ENCODE peak calls at places on chromosomes 13 and 19, in ten cellular contexts. K, M, Y, L, U, E, Z, P, N and W are unnamed samples.

GRCh38 chr13:103187621-103188020 is 121.4 kb upstream of the SLC10A2 start:
- DNase-seq in K (no peak), M (no peak), Y (no peak), L (no peak), U (no peak), E (no peak), Z (no peak), P (no peak), N (no peak), W (no peak)

GRCh38 chr19:41531438-41532311 is 44.3 kb upstream of the CEACAM21 start:
- DNase-seq in K (peak), M (peak), Y (no peak), L (peak), U (no peak), E (peak), Z (no peak), P (peak), N (no peak), W (no peak)

GRCh38 chr19:12578641-12579040 is 27.4 kb upstream of the ZNF564 start:
- DNase-seq in K (no peak), M (no peak), Y (no peak), L (no peak), U (peak), E (no peak), Z (no peak), P (no peak), N (no peak), W (no peak)

GRCh38 chr19:14149509-14149994 is 13.2 kb upstream of the ASF1B start:
- DNase-seq in K (peak), M (peak), Y (no peak), L (peak), U (peak), E (no peak), Z (no peak), P (peak), N (peak), W (no peak)

GRCh38 chr19:33634361-33635091 is 12.8 kb downstream of the CHST8 start:
- DNase-seq in K (no peak), M (no peak), Y (no peak), L (no peak), U (no peak), E (no peak), Z (no peak), P (no peak), N (no peak), W (no peak)

GRCh38 chr13:37934339-37935191 is 65.0 kb upstream of the TRPC4 start:
- DNase-seq in K (no peak), M (no peak), Y (no peak), L (no peak), U (no peak), E (no peak), Z (no peak), P (no peak), N (no peak), W (no peak)

GRCh38 chr19:38263696-38264485 is 482 bp upstream of the SPINT2 start:
- DNase-seq in K (peak), M (peak), Y (no peak), L (peak), U (no peak), E (peak), Z (peak), P (no peak), N (peak), W (no peak)

GRCh38 chr13:76812971-76813691 is 73.1 kb downstream of the KCTD12 start:
- DNase-seq in K (peak), M (peak), Y (no peak), L (peak), U (no peak), E (no peak), Z (no peak), P (peak), N (no peak), W (no peak)

GRCh38 chr13:66074018-66074615 is 1156.0 kb downstream of the PCDH9 start:
- DNase-seq in K (no peak), M (no peak), Y (no peak), L (no peak), U (no peak), E (no peak), Z (no peak), P (no peak), N (no peak), W (no peak)

GRCh38 chr13:42152495-42152894 is 104.0 kb downstream of the DGKH start:
- DNase-seq in K (no peak), M (no peak), Y (no peak), L (no peak), U (no peak), E (no peak), Z (no peak), P (no peak), N (no peak), W (no peak)

GRCh38 chr19:497476-497860 is 1.2 kb downstream of the MADCAM1 start:
- DNase-seq in K (peak), M (no peak), Y (no peak), L (no peak), U (no peak), E (no peak), Z (no peak), P (no peak), N (peak), W (no peak)

GRCh38 chr13:90448466-90449037 is 898.9 kb upstream of the MIR17HG start:
- DNase-seq in K (no peak), M (no peak), Y (no peak), L (no peak), U (no peak), E (no peak), Z (no peak), P (no peak), N (no peak), W (no peak)

GRCh38 chr13:109465151-109465550 is 321.2 kb downstream of the IRS2 start:
- DNase-seq in K (no peak), M (peak), Y (no peak), L (no peak), U (no peak), E (no peak), Z (no peak), P (no peak), N (no peak), W (peak)

GRCh38 chr13:95607363-95607762 is 37.1 kb downstream of the DZIP1 start:
- DNase-seq in K (no peak), M (peak), Y (no peak), L (peak), U (no peak), E (no peak), Z (no peak), P (no peak), N (no peak), W (peak)

GRCh38 chr19:7971553-7972520 is 28.4 kb upstream of the TIMM44 start:
- DNase-seq in K (no peak), M (no peak), Y (peak), L (no peak), U (no peak), E (no peak), Z (no peak), P (no peak), N (no peak), W (no peak)

GRCh38 chr19:6010107-6010506 is 32.2 kb upstream of the RANBP3 start:
- DNase-seq in K (peak), M (peak), Y (no peak), L (no peak), U (no peak), E (no peak), Z (no peak), P (no peak), N (no peak), W (no peak)

GRCh38 chr19:57382806-57383488 is 6.7 kb upstream of the ZNF548 start:
- DNase-seq in K (no peak), M (no peak), Y (no peak), L (no peak), U (no peak), E (no peak), Z (no peak), P (no peak), N (no peak), W (no peak)

GRCh38 chr13:110314516-110315245 is 7.6 kb downstream of the COL4A2 start:
- DNase-seq in K (no peak), M (no peak), Y (no peak), L (no peak), U (no peak), E (no peak), Z (no peak), P (no peak), N (no peak), W (no peak)

GRCh38 chr19:18141031-18141430 is 11.9 kb upstream of the PIK3R2 start:
- DNase-seq in K (no peak), M (peak), Y (no peak), L (no peak), U (no peak), E (no peak), Z (no peak), P (no peak), N (no peak), W (no peak)

GRCh38 chr13:20192470-20193141 is at the start of gene GJB2:
- DNase-seq in K (no peak), M (no peak), Y (no peak), L (no peak), U (no peak), E (no peak), Z (no peak), P (peak), N (peak), W (no peak)

GRCh38 chr13:41811588-41812021 is 149.3 kb downstream of the VWA8 start:
- DNase-seq in K (no peak), M (no peak), Y (no peak), L (no peak), U (no peak), E (no peak), Z (no peak), P (no peak), N (no peak), W (no peak)

GRCh38 chr13:81686877-81687276 is 1346.0 kb upstream of the SPRY2 start:
- DNase-seq in K (no peak), M (peak), Y (no peak), L (no peak), U (no peak), E (no peak), Z (no peak), P (no peak), N (no peak), W (no peak)

GRCh38 chr13:26378116-26378515 is 124.2 kb downstream of the CDK8 start:
- DNase-seq in K (no peak), M (no peak), Y (no peak), L (peak), U (no peak), E (no peak), Z (no peak), P (no peak), N (no peak), W (no peak)

GRCh38 chr13:26376430-26376829 is 122.5 kb downstream of the CDK8 start:
- DNase-seq in K (no peak), M (no peak), Y (no peak), L (no peak), U (no peak), E (no peak), Z (no peak), P (no peak), N (no peak), W (no peak)

GRCh38 chr13:26380930-26381329 is 127.0 kb downstream of the CDK8 start:
- DNase-seq in K (no peak), M (no peak), Y (no peak), L (no peak), U (no peak), E (no peak), Z (no peak), P (no peak), N (no peak), W (no peak)

GRCh38 chr13:26379831-26380230 is 125.9 kb downstream of the CDK8 start:
- DNase-seq in K (no peak), M (no peak), Y (no peak), L (no peak), U (no peak), E (no peak), Z (no peak), P (no peak), N (no peak), W (no peak)

GRCh38 chr13:26377038-26377437 is 123.1 kb downstream of the CDK8 start:
- DNase-seq in K (no peak), M (peak), Y (no peak), L (peak), U (no peak), E (no peak), Z (peak), P (peak), N (no peak), W (no peak)
- TF ChIP-seq CTCF in K (peak), M (peak), Y (no peak), L (peak), U (no peak), E (peak), Z (peak), P (no peak), N (peak), W (peak)

GRCh38 chr19:30449191-30449590 is 77.0 kb downstream of the ZNF536 start:
- DNase-seq in K (no peak), M (peak), Y (no peak), L (no peak), U (no peak), E (no peak), Z (no peak), P (no peak), N (no peak), W (no peak)
- H3K4me3 ChIP-seq in K (no peak), M (peak), Y (no peak), L (no peak), U (no peak), E (no peak), Z (no peak), P (no peak), N (no peak), W (no peak)

DNA sequence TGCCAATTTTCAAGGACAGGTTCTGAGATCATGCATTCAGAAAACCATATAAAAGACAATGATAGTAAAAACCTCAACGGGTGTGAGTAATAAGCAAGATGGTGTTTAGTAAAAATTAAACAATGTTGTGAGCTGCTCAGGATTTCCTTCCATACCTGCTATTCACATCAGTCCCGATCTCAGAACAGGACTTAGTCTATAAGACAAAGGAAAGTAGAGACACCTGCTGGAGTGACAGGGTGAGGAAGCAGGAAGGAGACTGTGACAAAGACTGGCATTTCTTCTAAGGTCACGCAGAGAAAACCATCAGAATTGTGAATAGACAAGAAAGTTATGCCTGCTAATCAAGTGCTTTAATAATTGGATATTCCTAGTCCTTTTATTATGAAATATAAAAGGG is 648.0 kb downstream of the DACH1 start:
- DNase-seq in K (no peak), M (no peak), Y (no peak), L (no peak), U (no peak), E (no peak), Z (no peak), P (no peak), N (no peak), W (no peak)
- TF ChIP-seq CTCF in K (no peak), M (no peak), Y (no peak), L (no peak), U (no peak), E (no peak), Z (peak), P (peak), N (no peak), W (no peak)

DNA sequence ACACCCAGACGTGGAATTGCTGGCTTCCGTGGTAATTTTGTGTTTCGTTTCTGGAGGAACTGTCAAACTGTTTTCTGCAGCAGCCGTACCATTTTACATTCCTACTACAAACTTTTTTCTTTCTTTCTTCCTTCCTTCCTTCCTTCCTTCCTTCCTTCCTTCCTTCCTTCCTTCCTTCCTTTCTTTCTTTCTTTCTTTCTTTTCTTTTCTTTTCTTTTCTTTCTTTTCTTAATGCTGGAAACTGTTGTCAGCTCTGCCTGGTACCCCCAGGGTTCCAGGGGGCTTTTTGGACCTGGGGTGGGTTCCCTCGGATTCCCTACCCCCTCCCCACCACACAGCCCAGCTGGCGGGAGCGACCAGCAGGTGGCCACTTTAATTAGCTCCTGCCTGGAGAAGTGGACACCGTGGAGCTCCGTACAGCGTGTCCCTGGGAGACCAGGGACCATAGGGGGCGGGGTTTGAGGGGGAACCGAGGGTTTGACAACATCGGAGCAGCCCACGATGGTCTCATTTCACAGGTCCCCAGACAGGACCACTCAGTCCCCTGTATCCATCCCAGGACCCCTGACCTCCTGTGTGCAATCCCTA is 24.4 kb downstream of the CELF5 start:
- DNase-seq in K (no peak), M (no peak), Y (no peak), L (no peak), U (no peak), E (no peak), Z (no peak), P (no peak), N (no peak), W (no peak)
- H3K4me3 ChIP-seq in K (no peak), M (no peak), Y (no peak), L (no peak), U (no peak), E (no peak), Z (no peak), P (no peak), N (no peak), W (no peak)

DNA sequence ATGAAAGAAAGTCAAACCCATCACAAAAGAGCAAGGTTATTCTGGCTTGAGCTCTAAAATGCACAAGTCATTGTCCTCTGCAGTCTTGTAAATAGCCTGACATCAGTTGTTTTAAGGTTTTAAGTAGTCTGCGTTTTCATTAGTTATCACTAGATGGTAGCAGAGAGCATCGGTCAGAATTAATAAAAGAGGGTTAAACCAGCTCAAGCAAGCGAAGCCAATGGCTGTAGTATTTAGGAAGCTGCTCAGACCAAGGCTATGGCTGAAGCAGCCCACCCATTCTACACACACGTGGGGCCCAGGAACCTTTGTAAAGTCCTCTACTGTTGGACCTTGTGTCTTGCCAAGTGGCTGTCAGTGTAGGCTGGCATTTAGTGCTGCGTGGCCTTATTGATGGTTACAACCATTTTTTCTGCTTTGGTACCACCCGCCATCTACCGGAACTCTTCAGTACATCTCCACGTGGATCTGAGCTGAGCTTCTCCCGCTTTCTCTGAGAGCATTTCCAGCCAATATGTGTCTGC is 13.3 kb upstream of the ZNF57 start:
- DNase-seq in K (no peak), M (peak), Y (no peak), L (peak), U (no peak), E (no peak), Z (no peak), P (peak), N (no peak), W (peak)
- TF ChIP-seq CTCF in K (peak), M (peak), Y (peak), L (peak), U (peak), E (peak), Z (peak), P (peak), N (peak), W (peak)